ENCODE peak calls at places on chromosomes 1 and 21, in five cellular contexts. I, Q, R, J and K are unnamed samples.

GRCh38 chr1:199843856-199844255 is 183.7 kb upstream of the NR5A2 start:
- DNase-seq in J (no peak), Q (no peak), I (no peak), R (no peak), K (no peak)

GRCh38 chr1:228647523-228648444 is 87.5 kb upstream of the RHOU start:
- DNase-seq in J (peak), I (peak), R (peak), Q (no peak), K (peak)

GRCh38 chr1:197557302-197557701 is 218.0 kb downstream of the DENND1B start:
- DNase-seq in J (peak), Q (no peak), I (no peak), R (no peak), K (peak)

GRCh38 chr1:96967311-96967710 is 245.7 kb downstream of the PTBP2 start:
- DNase-seq in Q (no peak), J (no peak), R (no peak), I (no peak), K (peak)

GRCh38 chr1:88462481-88463261 is 221.4 kb upstream of the PKN2 start:
- DNase-seq in R (peak), Q (no peak), J (peak), I (peak), K (peak)

GRCh38 chr1:46691997-46692790 is 20.5 kb downstream of the TEX38 start:
- DNase-seq in I (no peak), R (peak), Q (no peak), J (no peak), K (no peak)

GRCh38 chr1:19036049-19036546 is 79.6 kb upstream of the IFFO2 start:
- DNase-seq in I (no peak), J (no peak), Q (no peak), R (no peak), K (no peak)

GRCh38 chr1:110673197-110673701 is 1.5 kb downstream of the KCNA3 start:
- DNase-seq in J (no peak), I (no peak), R (no peak), Q (no peak), K (no peak)

GRCh38 chr1:243447342-243447741 is 191.5 kb downstream of the SDCCAG8 start:
- DNase-seq in Q (no peak), R (no peak), J (peak), I (no peak), K (peak)

GRCh38 chr21:17512245-17513213 is at the start of gene CXADR:
- DNase-seq in Q (no peak), I (peak), R (peak), J (no peak), K (peak)

GRCh38 chr21:31900121-31900895 is 27.5 kb downstream of the HUNK start:
- DNase-seq in J (no peak), R (no peak), Q (no peak), I (peak), K (no peak)

GRCh38 chr21:44931501-44932365 is 8.1 kb upstream of the SLX9 start:
- DNase-seq in J (no peak), Q (no peak), R (no peak), I (no peak), K (no peak)

GRCh38 chr1:69861641-69862040 is 293.9 kb downstream of the LRRC7 start:
- DNase-seq in J (no peak), R (no peak), I (no peak), Q (no peak), K (no peak)

GRCh38 chr1:109543283-109543987 is 3.8 kb downstream of the GPR61 start:
- DNase-seq in J (no peak), Q (no peak), R (no peak), I (no peak), K (no peak)

GRCh38 chr1:72137665-72138064 is 144.7 kb downstream of the NEGR1 start:
- DNase-seq in J (peak), R (no peak), Q (no peak), I (no peak), K (no peak)

GRCh38 chr1:184789899-184790298 is 35.2 kb upstream of the EDEM3 start:
- DNase-seq in R (no peak), J (peak), I (no peak), Q (no peak), K (no peak)

GRCh38 chr1:28129150-28129549 is 40.7 kb upstream of the EYA3 start:
- DNase-seq in I (peak), J (peak), R (no peak), Q (no peak), K (peak)

GRCh38 chr1:91701494-91701869 is 184.5 kb downstream of the TGFBR3 start:
- DNase-seq in I (no peak), R (no peak), J (peak), Q (no peak), K (peak)

GRCh38 chr1:114718661-114719423 is 2.3 kb upstream of the NRAS start:
- DNase-seq in Q (no peak), I (peak), R (no peak), J (peak), K (peak)

GRCh38 chr21:17610862-17611261 is 1.8 kb downstream of the BTG3 start:
- DNase-seq in R (no peak), I (peak), Q (no peak), J (peak), K (peak)

GRCh38 chr21:46055863-46056281 is 42.0 kb upstream of the COL6A2 start:
- DNase-seq in I (no peak), Q (no peak), J (peak), R (no peak), K (no peak)

GRCh38 chr1:34796990-34797389 is 4.2 kb downstream of the GJA4 start:
- DNase-seq in R (no peak), I (no peak), Q (no peak), J (no peak), K (no peak)

GRCh38 chr1:43235040-43235439 is 34.7 kb upstream of the TMEM125 start:
- DNase-seq in I (no peak), Q (no peak), J (no peak), R (no peak), K (no peak)

GRCh38 chr1:87902830-87903614 is 574.3 kb downstream of the LMO4 start:
- DNase-seq in R (no peak), J (peak), Q (peak), I (peak), K (peak)

GRCh38 chr1:155261401-155261887 is 716 bp downstream of the SCAMP3 start:
- DNase-seq in J (no peak), Q (no peak), I (no peak), R (no peak), K (no peak)

GRCh38 chr1:121471517-121471916 is 286.7 kb downstream of the SRGAP2C start:
- DNase-seq in I (no peak), R (no peak), J (no peak), Q (no peak), K (no peak)

GRCh38 chr1:26752519-26752918 is 35.2 kb upstream of the PIGV start:
- DNase-seq in R (peak), Q (no peak), I (no peak), J (no peak), K (no peak)

GRCh38 chr1:36667836-36668235 is 185.1 kb upstream of the CSF3R start:
- DNase-seq in J (no peak), Q (no peak), R (no peak), I (no peak), K (no peak)

GRCh38 chr1:186643600-186643999 is 36.6 kb downstream of the PTGS2 start:
- DNase-seq in J (peak), R (no peak), Q (no peak), I (no peak), K (peak)

GRCh38 chr1:29650041-29650400 is 413.7 kb downstream of the PTPRU start:
- DNase-seq in R (no peak), Q (no peak), I (no peak), J (no peak), K (no peak)

GRCh38 chr1:39183503-39184353 is 20.8 kb upstream of the MACF1 start:
- DNase-seq in I (peak), R (no peak), Q (no peak), J (peak), K (peak)

GRCh38 chr1:241639653-241640148 is 468 bp downstream of the CHML start:
- DNase-seq in I (peak), J (peak), Q (no peak), R (peak), K (peak)

GRCh38 chr1:116008651-116009380 is 32.5 kb downstream of the SLC22A15 start:
- DNase-seq in Q (no peak), R (peak), J (no peak), I (no peak), K (no peak)

GRCh38 chr21:28269173-28269572 is 723.5 kb downstream of the LTN1 start:
- DNase-seq in R (no peak), Q (no peak), I (no peak), J (no peak), K (no peak)

GRCh38 chr1:210372931-210373627 is 44.4 kb downstream of the HHAT start:
- DNase-seq in I (no peak), R (no peak), J (no peak), Q (no peak), K (no peak)

GRCh38 chr1:65147424-65148177 is 402 bp upstream of the AK4 start:
- DNase-seq in Q (no peak), J (peak), I (peak), R (peak), K (peak)

GRCh38 chr1:116521186-116521585 is 49.6 kb downstream of the CD58 start:
- DNase-seq in R (no peak), J (peak), Q (no peak), I (peak), K (no peak)

GRCh38 chr21:41480086-41480690 is 27.8 kb downstream of the TMPRSS2 start:
- DNase-seq in Q (no peak), R (no peak), J (no peak), I (no peak), K (no peak)

GRCh38 chr1:200856716-200857352 is 15.9 kb upstream of the GPR25 start:
- DNase-seq in I (no peak), Q (no peak), R (no peak), J (peak), K (peak)

DNA sequence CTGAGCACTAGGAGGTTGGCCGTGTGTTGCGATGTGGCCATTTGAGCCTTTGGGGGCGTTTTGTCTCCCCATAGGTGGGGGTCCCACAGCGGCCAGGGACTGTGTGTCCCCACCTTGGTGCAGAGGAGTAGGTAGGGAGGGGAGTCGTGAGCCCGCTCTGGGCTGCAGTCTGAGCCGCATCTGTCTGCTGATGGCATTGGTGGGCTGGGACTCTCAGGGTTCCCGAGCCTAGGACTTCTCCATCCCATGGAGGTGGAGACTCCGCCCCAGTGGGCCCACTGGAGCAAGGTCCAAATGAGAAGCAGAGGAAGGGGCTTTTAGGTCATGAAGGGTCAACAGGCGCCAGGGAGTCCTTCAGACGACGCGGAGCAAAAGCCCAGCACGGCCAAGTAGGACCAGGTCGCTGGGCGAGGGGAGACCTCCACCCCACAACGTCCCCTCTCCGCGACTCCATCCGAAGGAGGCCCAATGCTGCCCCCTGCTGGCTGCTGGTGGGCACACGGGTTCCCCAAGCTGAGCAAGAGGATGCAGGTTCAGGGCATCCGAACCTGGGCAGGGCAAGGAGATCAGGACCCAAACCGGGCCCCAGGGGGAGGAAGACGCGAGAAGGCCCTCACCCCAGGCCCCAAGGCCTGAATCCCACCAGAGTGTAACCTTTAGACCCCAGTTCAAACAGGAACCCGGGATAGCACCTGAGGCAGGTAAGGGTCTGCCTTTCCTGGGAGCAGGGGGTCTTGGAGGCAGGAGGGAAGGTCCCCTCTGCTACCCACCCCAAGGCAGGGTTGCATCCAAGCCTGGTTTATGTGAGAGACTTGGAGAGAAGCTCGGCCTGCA is 14.9 kb downstream of the TTC34 start:
- DNase-seq in J (no peak), I (no peak), R (peak), Q (no peak), K (no peak)
- TF ChIP-seq CTCF in J (peak), I (no peak), R (peak), Q (no peak), K (peak)

GRCh38 chr1:84168783-84169182 is 24.7 kb downstream of the PRKACB start:
- DNase-seq in J (no peak), Q (no peak), I (no peak), R (no peak), K (no peak)

GRCh38 chr1:84171471-84171870 is 27.4 kb downstream of the PRKACB start:
- DNase-seq in R (no peak), I (no peak), J (no peak), Q (no peak), K (no peak)

GRCh38 chr1:84166797-84167196 is 22.7 kb downstream of the PRKACB start:
- DNase-seq in R (no peak), Q (no peak), J (no peak), I (no peak), K (no peak)

GRCh38 chr1:84174051-84174556 is 30.0 kb downstream of the PRKACB start:
- DNase-seq in I (peak), Q (no peak), R (no peak), J (peak), K (peak)

DNA sequence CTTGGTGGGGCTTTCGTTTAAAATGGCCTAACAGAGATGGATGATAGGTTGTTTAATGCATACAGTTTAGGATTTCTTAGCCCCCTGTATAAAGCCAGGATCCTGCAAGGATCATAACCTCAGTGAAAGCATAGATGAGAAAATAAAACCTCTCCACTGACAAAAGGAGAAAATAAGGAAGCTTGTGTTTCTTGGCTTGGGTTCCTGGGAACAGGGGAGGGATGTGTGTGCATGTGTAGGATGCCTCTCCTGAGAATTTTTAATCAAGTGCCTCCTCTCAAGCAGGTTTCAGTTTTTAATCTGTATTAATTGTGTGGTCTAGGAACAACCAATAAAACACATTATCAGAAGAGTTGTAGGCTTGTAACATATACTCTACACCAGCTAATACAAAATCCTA is 26.1 kb downstream of the PRKACB start:
- DNase-seq in Q (no peak), I (no peak), J (no peak), R (no peak), K (no peak)
- H3K4me3 ChIP-seq in Q (no peak), I (no peak), J (no peak), R (no peak), K (no peak)

GRCh38 chr1:205668951-205669340 is 11.4 kb downstream of the SLC45A3 start:
- DNase-seq in Q (no peak), J (peak), R (no peak), I (no peak), K (no peak)
- TF ChIP-seq CTCF in Q (no peak), J (peak), R (no peak), I (peak), K (peak)

GRCh38 chr1:13828454-13829151 is 128.6 kb downstream of the PRDM2 start:
- DNase-seq in R (no peak), J (peak), I (peak), Q (no peak), K (peak)
- H3K4me3 ChIP-seq in R (no peak), J (no peak), I (no peak), Q (no peak), K (no peak)

DNA sequence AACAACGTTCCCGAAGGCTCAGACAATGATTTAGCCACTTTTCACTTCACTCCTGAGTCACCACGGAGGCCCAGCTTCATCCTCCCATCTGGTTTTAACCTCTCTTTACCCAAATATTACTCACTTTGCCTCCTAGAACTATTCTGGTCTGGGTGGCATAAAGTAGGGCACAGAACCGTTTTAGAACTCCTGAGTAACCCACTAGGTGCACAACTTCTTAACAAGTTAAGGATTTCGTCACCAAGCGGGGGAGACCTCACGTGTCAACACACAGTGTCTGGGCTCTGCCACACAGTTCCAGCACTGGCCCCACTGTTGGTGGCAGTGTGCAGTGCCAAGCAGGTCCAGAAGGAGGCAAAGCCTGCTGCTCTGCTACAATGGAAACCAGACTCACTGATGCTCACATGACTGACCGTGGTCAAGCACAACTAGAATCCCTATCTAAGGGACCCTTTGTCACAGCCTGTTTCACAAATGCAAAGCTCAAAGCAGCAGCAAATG is 121.7 kb downstream of the SIPA1L2 start:
- DNase-seq in I (no peak), R (no peak), J (no peak), Q (no peak), K (no peak)
- TF ChIP-seq CTCF in I (no peak), R (peak), J (no peak), Q (no peak), K (peak)

GRCh38 chr1:5404412-5405203 is 587.6 kb downstream of the NPHP4 start:
- DNase-seq in R (no peak), I (no peak), Q (no peak), J (no peak), K (no peak)
- H3K4me3 ChIP-seq in R (no peak), I (no peak), Q (no peak), J (no peak), K (no peak)

GRCh38 chr1:212903664-212904063 is 45.6 kb downstream of the FLVCR1 start:
- DNase-seq in Q (no peak), J (no peak), R (no peak), I (no peak), K (no peak)
- TF ChIP-seq CTCF in Q (no peak), J (no peak), R (no peak), I (no peak), K (no peak)

GRCh38 chr1:231619257-231619634 is 7.3 kb upstream of the DISC1 start:
- DNase-seq in I (no peak), R (no peak), Q (no peak), J (no peak), K (no peak)
- H3K4me3 ChIP-seq in I (no peak), R (no peak), Q (no peak), J (no peak), K (no peak)

GRCh38 chr1:236137285-236137852 is 5.0 kb upstream of the GPR137B start:
- DNase-seq in R (no peak), I (no peak), J (no peak), Q (no peak), K (no peak)
- TF ChIP-seq CTCF in R (no peak), I (no peak), J (peak), Q (no peak), K (peak)

DNA sequence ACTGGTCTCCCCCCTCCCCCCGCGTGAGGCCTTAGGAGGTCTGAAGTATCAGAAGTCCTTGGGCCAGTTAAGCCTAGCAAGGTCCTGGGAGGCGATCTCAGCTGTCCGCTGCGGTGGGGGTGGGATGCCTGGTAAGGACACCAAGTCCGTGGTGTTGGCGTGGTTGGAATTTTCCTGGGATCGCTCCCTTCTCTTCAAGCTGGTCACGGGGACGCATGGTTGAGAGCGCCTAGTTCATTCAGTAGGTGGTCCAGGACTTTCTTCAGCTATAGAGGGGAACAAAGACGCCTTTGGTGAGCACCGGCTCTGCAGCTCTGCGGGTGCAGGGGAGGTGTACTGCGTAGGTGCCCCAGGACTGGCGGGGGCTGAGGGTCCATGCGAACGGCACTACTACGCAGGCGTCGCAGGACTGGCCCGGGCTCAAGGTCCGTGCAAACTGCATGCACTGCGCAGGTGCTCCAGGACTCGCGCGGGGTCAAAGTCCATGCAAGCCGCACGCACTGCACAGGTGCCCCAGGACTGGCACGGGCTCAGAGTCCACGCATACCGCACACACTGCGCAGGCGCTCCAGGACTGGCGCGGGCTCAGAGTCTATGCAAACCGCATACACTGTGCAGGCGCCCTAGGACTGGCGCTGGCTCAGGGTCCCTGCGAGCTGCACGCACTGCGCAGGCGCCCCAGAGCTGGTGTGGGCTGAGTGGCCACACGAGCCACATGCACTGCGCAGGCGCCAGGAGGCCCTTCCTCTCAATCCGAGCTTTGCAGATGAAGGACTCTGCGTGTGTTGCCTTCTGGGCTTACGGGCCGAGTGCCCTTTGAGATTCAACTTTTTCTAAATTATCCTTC is 36.6 kb upstream of the HMGN1 start:
- DNase-seq in J (peak), R (peak), I (no peak), Q (peak), K (peak)
- H3K4me3 ChIP-seq in J (peak), R (peak), I (no peak), Q (peak), K (peak)